ENCODE peak calls at places on chromosomes 2 and 18, in eight cellular contexts. T is HCT116, L is colonic mucosa, N is AG09309, H is body of pancreas, Z is fibroblast of the aortic adventitia, B is heart left ventricle, A is pancreas. Q is an unnamed sample.

GRCh38 chr2:174473796-174474195 is 13.0 kb downstream of the GPR155 start:
- DNase-seq in B (no peak), T (no peak), L (no peak), A (no peak), Z (no peak), N (no peak), H (no peak), Q (no peak)

GRCh38 chr2:110114007-110114591 is 1.5 kb downstream of the MALL start:
- DNase-seq in N (no peak), Z (no peak), H (no peak), T (peak; percentile 59), L (peak; percentile 93), A (no peak), B (no peak), Q (no peak)

GRCh38 chr2:32862269-32863055 is 84.3 kb upstream of the LTBP1 start:
- DNase-seq in Z (no peak), L (no peak), N (no peak), B (no peak), A (no peak), T (no peak), H (no peak), Q (no peak)

GRCh38 chr2:121588357-121588756 is 57.7 kb downstream of the RNU4ATAC start:
- DNase-seq in H (no peak), L (no peak), B (no peak), N (no peak), A (no peak), Z (no peak), T (no peak), Q (no peak)

GRCh38 chr2:112493048-112493447 is 11.1 kb downstream of the TTL start:
- DNase-seq in A (no peak), N (no peak), B (no peak), H (no peak), T (no peak), L (no peak), Z (no peak), Q (peak; percentile 17)

GRCh38 chr18:69365658-69366057 is 35.0 kb upstream of the DOK6 start:
- DNase-seq in T (no peak), Z (no peak), H (no peak), A (no peak), B (no peak), L (no peak), N (no peak), Q (no peak)

GRCh38 chr2:200378652-200379290 is 72.3 kb downstream of the SPATS2L start:
- DNase-seq in B (no peak), T (no peak), A (no peak), N (peak; percentile 74), H (no peak), Z (peak; percentile 84), L (no peak), Q (peak; percentile 26)

GRCh38 chr2:174929786-174930185 is 75.4 kb downstream of the CHN1 start:
- DNase-seq in A (no peak), Z (no peak), T (no peak), H (no peak), N (no peak), L (no peak), B (no peak), Q (no peak)

GRCh38 chr2:1134629-1135028 is 184.0 kb downstream of the SNTG2 start:
- DNase-seq in T (no peak), A (no peak), B (no peak), Z (no peak), H (no peak), L (no peak), N (no peak), Q (no peak)

GRCh38 chr2:1136807-1137663 is 186.4 kb downstream of the SNTG2 start:
- DNase-seq in B (no peak), Z (no peak), L (no peak), N (no peak), T (no peak), H (no peak), A (no peak), Q (no peak)

GRCh38 chr2:1137992-1138391 is 187.3 kb downstream of the SNTG2 start:
- DNase-seq in H (no peak), L (no peak), N (no peak), T (no peak), Z (no peak), A (no peak), B (no peak), Q (no peak)

GRCh38 chr2:1132328-1132964 is 181.8 kb downstream of the SNTG2 start:
- DNase-seq in T (no peak), N (no peak), B (no peak), H (no peak), Z (no peak), A (no peak), L (no peak), Q (no peak)

GRCh38 chr2:1136071-1136470 is 185.4 kb downstream of the SNTG2 start:
- DNase-seq in N (no peak), A (no peak), B (no peak), L (no peak), H (no peak), T (no peak), Z (no peak), Q (peak; percentile 1)
- TF ChIP-seq CTCF in N (peak; percentile 74), A (peak; percentile 19), B (no peak), L (no peak), H (peak; percentile 69), T (peak; percentile 30), Z (no peak), Q (peak; percentile 30)

DNA sequence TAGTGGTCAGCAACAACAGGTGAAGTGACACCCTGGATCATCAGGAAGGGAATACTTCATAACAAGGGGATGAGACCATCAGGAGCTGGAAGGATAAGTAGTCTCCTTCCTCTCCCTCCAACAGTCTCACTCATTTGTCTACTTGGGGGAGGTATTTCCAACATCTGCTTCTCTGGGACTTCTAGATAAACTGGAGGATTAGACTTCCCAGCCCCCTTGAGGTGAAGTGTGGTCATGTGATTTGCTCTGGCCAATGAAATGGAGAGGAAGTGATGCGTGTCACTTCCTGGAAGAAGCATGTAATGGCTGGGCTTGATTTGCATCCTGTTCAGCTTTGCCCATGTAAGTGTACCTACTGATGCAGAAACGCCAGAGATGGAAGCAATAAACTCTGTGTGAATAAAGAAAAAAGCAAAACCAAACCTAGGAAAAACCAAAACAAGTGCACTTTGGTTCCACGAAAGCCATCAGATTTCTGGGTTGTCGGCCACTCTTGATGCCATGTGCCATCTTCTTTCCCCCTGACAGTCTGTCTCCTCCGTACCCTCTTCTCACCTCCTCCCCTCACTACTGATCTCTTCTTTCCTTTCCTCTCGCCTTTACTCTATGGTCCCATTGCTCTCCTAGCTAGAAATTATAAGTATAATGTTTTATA is 76.1 kb upstream of the DNMT3A start:
- DNase-seq in A (no peak), B (no peak), N (no peak), L (no peak), H (no peak), T (peak; percentile 6), Z (no peak), Q (peak; percentile 3)
- H3K4me3 ChIP-seq in A (no peak overlapping the region), B (no peak overlapping the region), N (no peak overlapping the region), L (no peak overlapping the region), H (no peak overlapping the region), T (no peak overlapping the region), Z (no peak overlapping the region), Q (no peak overlapping the region)

GRCh38 chr2:65918760-65919187 is 486.4 kb upstream of the SPRED2 start:
- DNase-seq in N (no peak), B (no peak), A (no peak), T (no peak), Z (no peak), H (no peak), L (no peak), Q (no peak)
- TF ChIP-seq CTCF in N (no peak), B (no peak), A (no peak), T (no peak), Z (no peak), H (peak; percentile 28), L (no peak), Q (no peak)

DNA sequence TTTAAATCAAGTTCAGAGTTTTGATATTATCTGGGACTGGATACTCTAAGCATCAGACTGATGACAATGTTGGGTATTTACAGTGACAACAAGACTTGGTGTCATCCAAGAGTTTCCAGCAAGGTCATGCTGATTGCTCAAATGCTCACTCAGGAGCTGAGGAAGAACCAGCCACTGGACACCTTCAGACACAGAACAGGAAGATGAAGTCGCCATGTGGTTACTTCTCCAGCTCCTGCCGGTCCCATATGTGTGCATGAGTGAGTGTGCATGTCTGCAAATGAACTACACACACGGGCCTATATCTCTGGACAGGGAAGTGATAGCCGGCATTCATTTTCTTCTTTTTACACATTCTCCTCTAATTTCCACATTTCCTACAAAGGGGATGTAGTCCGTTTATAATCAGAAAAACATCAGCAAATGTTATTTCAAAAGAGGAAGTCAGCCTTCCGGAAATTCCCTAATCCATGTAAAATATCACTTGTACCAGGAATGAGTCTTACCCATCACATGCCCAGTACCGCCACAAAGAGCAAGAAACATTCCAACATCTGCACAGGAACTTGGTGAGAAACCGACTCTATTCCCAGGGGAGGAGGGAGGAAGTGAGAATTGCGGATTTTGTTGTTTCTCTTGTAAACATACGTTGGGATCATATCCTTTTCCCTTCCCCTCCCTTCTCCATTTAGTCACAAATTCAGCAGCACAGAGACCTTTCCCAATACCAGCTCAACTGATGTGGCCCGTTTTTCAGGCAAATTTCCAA is 10.8 kb downstream of the RFX8 start:
- DNase-seq in H (no peak), T (no peak), A (no peak), Z (peak; percentile 97), L (no peak), N (peak; percentile 91), B (no peak), Q (peak; percentile 99)
- H3K4me3 ChIP-seq in H (no peak overlapping the region), T (no peak overlapping the region), A (no peak overlapping the region), Z (no peak overlapping the region), L (no peak overlapping the region), N (no peak overlapping the region), B (no peak overlapping the region), Q (no peak overlapping the region)

GRCh38 chr2:80499095-80499494 is 194.5 kb upstream of the LRRTM1 start:
- DNase-seq in L (peak; percentile 36), N (peak; percentile 1), H (no peak), A (no peak), Z (peak; percentile 77), T (peak; percentile 6), B (peak; percentile 32), Q (peak; percentile 74)
- TF ChIP-seq CTCF in L (peak; percentile 41), N (peak; percentile 49), H (no peak), A (no peak), Z (peak; percentile 72), T (no peak), B (peak; percentile 69), Q (peak; percentile 70)

Q was measured in cardiac fibroblast.